ENCODE peak calls at places on chromosomes 7 and 10, in six cellular contexts. H, L, V, D, M and E are unnamed samples.

GRCh38 chr10:23310443-23310842 is 34.2 kb downstream of the C10orf67 start:
- DNase-seq in H (no peak), L (no peak), V (no peak), D (no peak), M (no peak), E (no peak)

GRCh38 chr10:94076325-94076841 is 82.7 kb downstream of the PLCE1 start:
- DNase-seq in H (no peak), L (no peak), V (peak; percentile 51), D (peak; percentile 30), M (no peak), E (no peak)

GRCh38 chr10:122669842-122670241 is 29.8 kb downstream of the C10orf120 start:
- DNase-seq in H (no peak), L (no peak), V (no peak), D (no peak), M (no peak), E (no peak)

GRCh38 chr10:124428207-124428777 is 9.6 kb upstream of the OAT start:
- DNase-seq in H (no peak), L (no peak), V (no peak), D (no peak), M (no peak), E (no peak)

GRCh38 chr10:48655426-48656240 is 29.0 kb upstream of the WDFY4 start:
- DNase-seq in H (no peak), L (peak; percentile 88), V (peak; percentile 44), D (no peak), M (peak; percentile 84), E (peak; percentile 90)

GRCh38 chr7:630539-630938 is 96.0 kb upstream of the DNAAF5 start:
- DNase-seq in H (no peak), L (no peak), V (no peak), D (no peak), M (no peak), E (no peak)

GRCh38 chr7:117808910-117809705 is 64.1 kb downstream of the CTTNBP2 start:
- DNase-seq in H (no peak), L (no peak), V (peak; percentile 84), D (no peak), M (no peak), E (no peak)

GRCh38 chr10:78209987-78210386 is 176.3 kb downstream of the RPS24 start:
- DNase-seq in H (no peak), L (no peak), V (no peak), D (no peak), M (no peak), E (no peak)

GRCh38 chr7:44277851-44278250 is 47.5 kb downstream of the CAMK2B start:
- DNase-seq in H (no peak), L (peak; percentile 5), V (no peak), D (no peak), M (peak; percentile 92), E (peak; percentile 66)

GRCh38 chr10:123704076-123704475 is 37.9 kb downstream of the GPR26 start:
- DNase-seq in H (no peak), L (no peak), V (no peak), D (no peak), M (no peak), E (no peak)

GRCh38 chr10:6300106-6300783 is 97.5 kb downstream of the PFKFB3 start:
- DNase-seq in H (peak; percentile 36), L (no peak), V (peak; percentile 41), D (peak; percentile 11), M (no peak), E (no peak)

GRCh38 chr10:4529266-4529665 is 296.7 kb upstream of the AKR1E2 start:
- DNase-seq in H (no peak), L (no peak), V (no peak), D (no peak), M (no peak), E (no peak)

GRCh38 chr7:32905175-32905662 is 13.7 kb upstream of the KBTBD2 start:
- DNase-seq in H (no peak), L (peak; percentile 21), V (peak; percentile 80), D (no peak), M (no peak), E (peak; percentile 69)

GRCh38 chr7:101803203-101804086 is 14.0 kb upstream of the CUX1 start:
- DNase-seq in H (no peak), L (no peak), V (no peak), D (no peak), M (no peak), E (no peak)

GRCh38 chr7:45177801-45178200 is 20.2 kb downstream of the RAMP3 start:
- DNase-seq in H (no peak), L (no peak), V (no peak), D (no peak), M (peak; percentile 46), E (no peak)

GRCh38 chr10:121978511-121978910 is 3.5 kb upstream of the NSMCE4A start:
- DNase-seq in H (no peak), L (no peak), V (no peak), D (no peak), M (no peak), E (peak; percentile 49)

GRCh38 chr10:35210961-35211360 is 84.3 kb downstream of the CREM start:
- DNase-seq in H (no peak), L (no peak), V (no peak), D (no peak), M (no peak), E (no peak)

GRCh38 chr7:38728145-38728544 is 97.0 kb upstream of the AMPH start:
- DNase-seq in H (no peak), L (no peak), V (peak; percentile 55), D (no peak), M (no peak), E (no peak)

GRCh38 chr7:8176370-8177081 is 85.4 kb downstream of the ICA1 start:
- DNase-seq in H (peak; percentile 75), L (no peak), V (no peak), D (no peak), M (no peak), E (no peak)

GRCh38 chr7:8175929-8176369 is 86.0 kb downstream of the ICA1 start:
- DNase-seq in H (no peak), L (no peak), V (no peak), D (no peak), M (no peak), E (no peak)

GRCh38 chr7:8177109-8177933 is 84.6 kb downstream of the ICA1 start:
- DNase-seq in H (peak; percentile 51), L (no peak), V (no peak), D (no peak), M (no peak), E (no peak)

GRCh38 chr7:8168336-8168735 is 93.6 kb downstream of the ICA1 start:
- DNase-seq in H (no peak), L (no peak), V (no peak), D (no peak), M (no peak), E (no peak)

GRCh38 chr7:8172372-8173354 is 89.3 kb downstream of the ICA1 start:
- DNase-seq in H (no peak), L (no peak), V (no peak), D (no peak), M (no peak), E (no peak)
- H3K27ac ChIP-seq in H (no peak overlapping the region), L (no peak overlapping the region), V (no peak overlapping the region), D (no peak overlapping the region), M (peak overlapping the region; percentile 87), E (no peak overlapping the region)

GRCh38 chr7:137985253-137985896 is 16.5 kb downstream of the CREB3L2 start:
- DNase-seq in H (no peak), L (no peak), V (peak; percentile 26), D (no peak), M (no peak), E (no peak)

GRCh38 chr7:137985897-137986251 is 16.0 kb downstream of the CREB3L2 start:
- DNase-seq in H (no peak), L (no peak), V (no peak), D (no peak), M (no peak), E (no peak)

GRCh38 chr7:137986252-137987010 is 15.5 kb downstream of the CREB3L2 start:
- DNase-seq in H (no peak), L (peak; percentile 27), V (peak; percentile 90), D (no peak), M (no peak), E (no peak)

GRCh38 chr7:137983308-137984008 is 18.4 kb downstream of the CREB3L2 start:
- DNase-seq in H (no peak), L (no peak), V (peak; percentile 43), D (no peak), M (peak; percentile 60), E (peak; percentile 85)

DNA sequence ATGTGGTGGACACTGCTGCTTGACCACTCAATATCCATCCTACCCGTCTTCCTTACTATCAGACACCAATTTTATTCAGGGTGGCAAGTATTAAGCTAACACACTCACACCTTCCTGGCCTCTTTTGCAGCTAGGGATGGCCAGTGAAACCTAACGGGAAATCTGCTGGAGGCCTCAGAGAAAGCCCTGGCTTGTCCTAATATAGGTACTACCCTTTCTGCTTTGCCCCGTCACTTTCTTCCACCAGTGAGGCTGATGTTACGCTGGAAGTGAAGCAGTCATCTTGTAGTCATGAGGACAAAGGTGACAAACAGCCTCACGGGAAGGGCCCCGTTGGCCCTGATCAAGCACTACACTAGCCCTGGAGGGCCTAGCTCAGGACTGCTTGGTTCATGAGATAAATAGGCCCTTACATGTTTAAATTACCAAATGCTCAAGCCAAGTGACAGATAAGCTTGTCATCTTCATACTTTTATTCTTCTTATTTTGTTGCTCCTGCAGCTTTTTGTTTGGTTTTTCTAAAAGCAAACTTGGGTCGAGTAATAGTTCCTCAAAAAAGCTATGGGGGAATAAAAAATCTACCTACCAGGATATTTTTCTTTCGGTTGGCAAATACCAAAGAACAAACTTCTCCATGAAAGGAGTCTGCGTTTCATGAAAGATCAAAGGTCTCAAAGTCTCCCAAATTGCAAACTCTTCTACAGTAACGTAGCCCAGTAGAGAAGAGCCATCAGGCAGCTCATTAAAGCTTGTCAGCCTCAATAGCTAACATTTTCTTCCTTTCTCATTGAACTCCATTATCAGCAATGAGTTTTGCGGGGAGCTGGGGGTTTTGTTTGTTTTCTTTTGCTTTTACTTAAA is 17.5 kb downstream of the CREB3L2 start:
- DNase-seq in H (no peak), L (no peak), V (no peak), D (no peak), M (no peak), E (no peak)
- H3K4me3 ChIP-seq in H (no peak overlapping the region), L (no peak overlapping the region), V (no peak overlapping the region), D (no peak overlapping the region), M (no peak overlapping the region), E (no peak overlapping the region)

DNA sequence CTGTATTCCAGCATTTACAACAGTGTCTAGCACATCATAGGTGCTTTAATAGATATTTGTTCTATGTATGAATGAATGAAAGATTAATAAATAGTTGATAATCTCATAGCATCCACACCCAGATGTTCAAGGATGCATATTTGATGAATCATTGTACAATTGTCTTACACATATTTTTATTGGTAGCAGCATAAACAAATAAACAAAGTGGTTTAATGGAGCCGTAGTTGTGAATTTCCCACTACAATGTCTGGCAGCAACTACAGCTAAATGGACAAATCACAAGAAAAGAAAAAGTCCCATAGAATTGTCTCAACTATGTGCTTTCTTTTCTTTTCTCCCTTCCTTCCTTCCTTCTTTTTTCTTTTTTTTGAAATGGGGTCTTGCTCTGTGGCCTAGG is 150.8 kb downstream of the NRP1 start:
- DNase-seq in H (no peak), L (no peak), V (no peak), D (no peak), M (no peak), E (no peak)
- H3K27ac ChIP-seq in H (no peak overlapping the region), L (no peak overlapping the region), V (no peak overlapping the region), D (no peak overlapping the region), M (no peak overlapping the region), E (no peak overlapping the region)

DNA sequence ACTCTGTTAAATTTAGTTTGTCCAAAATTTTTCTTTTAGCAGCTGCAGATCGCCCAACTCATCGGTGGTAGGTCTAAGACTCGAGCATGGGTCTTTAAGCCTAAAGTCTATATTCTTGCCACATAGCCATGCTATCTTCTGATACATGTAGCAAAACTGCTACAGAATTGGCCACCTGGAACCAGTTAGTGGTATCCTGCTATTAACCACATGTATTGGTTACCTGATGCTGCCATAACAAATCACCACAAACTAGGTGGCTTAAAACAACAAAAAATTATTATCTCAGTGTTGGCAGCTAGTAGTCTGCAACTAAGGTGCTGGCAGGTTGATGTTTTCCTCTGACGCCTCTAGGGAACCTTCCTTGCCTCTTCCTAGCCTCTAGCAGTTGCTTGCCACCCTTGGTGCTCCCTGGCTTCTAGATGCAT is 96.7 kb upstream of the PIK3CG start:
- DNase-seq in H (no peak), L (no peak), V (peak; percentile 32), D (no peak), M (no peak), E (no peak)
- H3K4me3 ChIP-seq in H (no peak overlapping the region), L (no peak overlapping the region), V (no peak overlapping the region), D (peak overlapping the region; percentile 1), M (no peak overlapping the region), E (no peak overlapping the region)